ENCODE peak calls at places on chromosomes 5 and 9, in six cellular contexts. R is CD4-positive, CD25-positive, alpha-beta regulatory T cell; M is left ventricle myocardium inferior; T is GDM1; G is foreskin fibroblast; Y is NCI-H1092. B is an unnamed sample.

GRCh38 chr9:127505396-127506116 is 54.2 kb downstream of the LRSAM1 start:
- DNase-seq in R (no peak), M (no peak), T (no peak), G (peak; percentile 71), Y (no peak), B (no peak)

GRCh38 chr5:107466233-107466769 is 204.4 kb downstream of the EFNA5 start:
- DNase-seq in R (no peak), M (no peak), T (no peak), G (peak; percentile 49), Y (no peak), B (no peak)

GRCh38 chr5:172920447-172920849 is 38.8 kb upstream of the RPL26L1 start:
- DNase-seq in R (no peak), M (no peak), T (no peak), G (peak; percentile 96), Y (no peak), B (no peak)

GRCh38 chr5:177473461-177473991 is at the start of gene DBN1:
- DNase-seq in R (no peak), M (peak; percentile 63), T (peak; percentile 33), G (peak; percentile 85), Y (no peak), B (no peak)

GRCh38 chr5:178581621-178582020 is 8.6 kb downstream of the COL23A1 start:
- DNase-seq in R (no peak), M (no peak), T (no peak), G (no peak), Y (no peak), B (no peak)

GRCh38 chr9:116269250-116269649 is 115.7 kb downstream of the PAPPA start:
- DNase-seq in R (no peak), M (no peak), T (no peak), G (peak; percentile 37), Y (no peak), B (no peak)

GRCh38 chr5:117189772-117190171 is 615.1 kb upstream of the SEMA6A start:
- DNase-seq in R (no peak), M (no peak), T (no peak), G (no peak), Y (no peak), B (no peak)

GRCh38 chr5:84255318-84255717 is 129.4 kb downstream of the EDIL3 start:
- DNase-seq in R (no peak), M (no peak), T (peak; percentile 4), G (peak; percentile 45), Y (no peak), B (no peak)

GRCh38 chr5:170711300-170711699 is 72.2 kb upstream of the GABRP start:
- DNase-seq in R (no peak), M (no peak), T (no peak), G (no peak), Y (no peak), B (no peak)

GRCh38 chr5:8908055-8908683 is 637.7 kb downstream of the SEMA5A start:
- DNase-seq in R (no peak), M (no peak), T (no peak), G (peak; percentile 63), Y (no peak), B (no peak)

GRCh38 chr5:95791751-95792150 is 30.8 kb downstream of the GLRX start:
- DNase-seq in R (no peak), M (no peak), T (no peak), G (no peak), Y (no peak), B (no peak)

GRCh38 chr5:32233696-32234447 is 59.8 kb upstream of the GOLPH3 start:
- DNase-seq in R (no peak), M (no peak), T (peak; percentile 8), G (peak; percentile 81), Y (no peak), B (no peak)

GRCh38 chr5:98771389-98772109 is 1.9 kb upstream of the RGMB start:
- DNase-seq in R (peak; percentile 44), M (no peak), T (peak; percentile 41), G (peak; percentile 96), Y (peak; percentile 67), B (peak; percentile 73)

GRCh38 chr5:158805195-158805594 is 294.5 kb downstream of the EBF1 start:
- DNase-seq in R (no peak), M (no peak), T (no peak), G (no peak), Y (no peak), B (no peak)

GRCh38 chr5:110651507-110651906 is 75.0 kb downstream of the TMEM232 start:
- DNase-seq in R (no peak), M (no peak), T (no peak), G (peak; percentile 30), Y (no peak), B (peak; percentile 21)

GRCh38 chr5:83265318-83265717 is 188.0 kb downstream of the XRCC4 start:
- DNase-seq in R (no peak), M (no peak), T (no peak), G (peak; percentile 24), Y (peak; percentile 29), B (no peak)

GRCh38 chr9:81082251-81082650 is 607.1 kb downstream of the TLE1 start:
- DNase-seq in R (no peak), M (no peak), T (no peak), G (peak; percentile 42), Y (no peak), B (peak; percentile 15)

GRCh38 chr5:147169399-147169798 is 65.4 kb upstream of the STK32A start:
- DNase-seq in R (no peak), M (no peak), T (no peak), G (peak; percentile 26), Y (no peak), B (no peak)

GRCh38 chr5:33257807-33258491 is 182.8 kb upstream of the TARS1 start:
- DNase-seq in R (no peak), M (no peak), T (no peak), G (peak; percentile 82), Y (no peak), B (peak; percentile 68)

GRCh38 chr5:64612349-64612961 is 77.8 kb upstream of the SHISAL2B start:
- DNase-seq in R (no peak), M (no peak), T (peak; percentile 28), G (peak; percentile 77), Y (no peak), B (peak; percentile 17)

GRCh38 chr9:129863059-129863690 is 27.9 kb downstream of the USP20 start:
- DNase-seq in R (peak; percentile 62), M (no peak), T (peak; percentile 99), G (peak; percentile 30), Y (no peak), B (peak; percentile 47)

GRCh38 chr9:124220551-124221451 is 36.9 kb upstream of the NEK6 start:
- DNase-seq in R (no peak), M (no peak), T (no peak), G (peak; percentile 77), Y (peak; percentile 76), B (no peak)

GRCh38 chr5:16909464-16909863 is 26.6 kb downstream of the MYO10 start:
- DNase-seq in R (no peak), M (no peak), T (no peak), G (no peak), Y (no peak), B (no peak)

B was measured in GM04503.